ENCODE peak calls at places on chromosomes 6 and 20, in four cellular contexts. L is endothelial cell; E is stimulated activated CD8-positive, alpha-beta memory T cell treated with anti-CD3 and anti-CD28 coated beads, Interleukin-2, amount 100 ng/mL, for 1 hour; D is amniotic stem cell. V is an unnamed sample.

GRCh38 chr6:96841241-96841824 is 4.1 kb upstream of the GPR63 start:
- DNase-seq in D (no peak), L (no peak), E (no peak), V (no peak)

GRCh38 chr6:137832110-137832509 is 34.9 kb upstream of the TNFAIP3 start:
- DNase-seq in E (no peak), L (no peak), D (peak), V (no peak)

GRCh38 chr20:3980260-3981131 is 34.9 kb downstream of the RNF24 start:
- DNase-seq in E (no peak), D (peak), L (no peak), V (no peak)

GRCh38 chr6:35429463-35429862 is 22.7 kb upstream of the FANCE start:
- DNase-seq in E (no peak), D (no peak), L (no peak), V (no peak)

GRCh38 chr20:46928580-46929132 is 34.0 kb downstream of the EYA2 start:
- DNase-seq in L (no peak), D (no peak), E (no peak), V (no peak)

GRCh38 chr20:62794007-62794724 is 2.1 kb upstream of the MRGBP start:
- DNase-seq in E (peak), D (peak), L (peak), V (peak)

GRCh38 chr20:63690898-63691710 is 5.3 kb upstream of the TNFRSF6B start:
- DNase-seq in L (no peak), D (no peak), E (no peak), V (no peak)

GRCh38 chr6:103264020-103264419 is 1595.7 kb downstream of the HACE1 start:
- DNase-seq in E (no peak), D (no peak), L (no peak), V (no peak)

GRCh38 chr6:30321692-30322388 is 4.9 kb upstream of the TRIM39 start:
- DNase-seq in D (no peak), L (no peak), E (no peak), V (no peak)

GRCh38 chr6:169880516-169880915 is 129.1 kb downstream of the ERMARD start:
- DNase-seq in E (no peak), D (no peak), L (no peak), V (no peak)

GRCh38 chr20:60729119-60729900 is 522.8 kb upstream of the CDH4 start:
- DNase-seq in D (no peak), L (no peak), E (no peak), V (no peak)